ENCODE peak calls at places on chromosome 19, in five cellular contexts. K is T follicular helper cell; Q is SJSA1; R is AG09319; O is activated CD4-positive, alpha-beta T cell treated with anti-CD3 and anti-CD28 coated beads, Interleukin-2, amount 50 U/mL, for 24 hours. A is an unnamed sample.

GRCh38 chr19:19009951-19010350 is 23.4 kb downstream of the SUGP2 start:
- DNase-seq in K (no peak), Q (no peak), R (no peak), O (no peak), A (no peak)

GRCh38 chr19:14413765-14414171 is 5.4 kb downstream of the DDX39A start:
- DNase-seq in K (no peak), Q (no peak), R (no peak), O (no peak), A (no peak)

GRCh38 chr19:23273022-23273593 is 22.9 kb upstream of the ZNF724 start:
- DNase-seq in K (no peak), Q (no peak), R (no peak), O (no peak), A (no peak)

GRCh38 chr19:4172861-4173473 is 9.4 kb downstream of the SIRT6 start:
- DNase-seq in K (peak; percentile 53), Q (peak; percentile 49), R (no peak), O (peak; percentile 43), A (peak; percentile 83)

GRCh38 chr19:58361900-58362271 is 665 bp downstream of the ZNF497 start:
- DNase-seq in K (no peak), Q (no peak), R (no peak), O (peak; percentile 32), A (no peak)

GRCh38 chr19:3154957-3155736 is 19.3 kb downstream of the GNA15 start:
- DNase-seq in K (peak; percentile 76), Q (peak; percentile 99), R (peak; percentile 96), O (peak; percentile 54), A (no peak)

GRCh38 chr19:35306473-35307246 is 14.7 kb downstream of the MAG start:
- DNase-seq in K (no peak), Q (no peak), R (no peak), O (no peak), A (no peak)

GRCh38 chr19:17086129-17086528 is 10.6 kb downstream of the MYO9B start:
- DNase-seq in K (no peak), Q (no peak), R (no peak), O (no peak), A (no peak)

GRCh38 chr19:4870025-4870700 is 2.7 kb upstream of the PLIN3 start:
- DNase-seq in K (no peak), Q (peak; percentile 94), R (peak; percentile 79), O (no peak), A (no peak)

GRCh38 chr19:52557231-52557995 is 12.7 kb upstream of the ZNF701 start:
- DNase-seq in K (no peak), Q (no peak), R (no peak), O (no peak), A (no peak)

GRCh38 chr19:4229179-4229931 is at the start of gene EBI3:
- DNase-seq in K (no peak), Q (no peak), R (no peak), O (peak; percentile 18), A (no peak)

GRCh38 chr19:46861691-46862503 is 1.1 kb downstream of the ARHGAP35 start:
- DNase-seq in K (no peak), Q (peak; percentile 32), R (no peak), O (no peak), A (no peak)

GRCh38 chr19:43784981-43785808 is 4.4 kb upstream of the KCNN4 start:
- DNase-seq in K (peak; percentile 33), Q (peak; percentile 66), R (peak; percentile 35), O (no peak), A (no peak)

GRCh38 chr19:5407356-5407755 is 47.9 kb upstream of the ZNRF4 start:
- DNase-seq in K (no peak), Q (no peak), R (no peak), O (no peak), A (no peak)

GRCh38 chr19:58439576-58440554 is at the start of gene ZNF132:
- DNase-seq in K (peak; percentile 92), Q (peak; percentile 92), R (peak; percentile 99), O (peak; percentile 78), A (peak; percentile 88)

GRCh38 chr19:1394252-1395193 is 6.8 kb downstream of the GAMT start:
- DNase-seq in K (no peak), Q (no peak), R (no peak), O (no peak), A (no peak)

GRCh38 chr19:18065173-18065495 is 21.6 kb downstream of the IL12RB1 start:
- DNase-seq in K (no peak), Q (no peak), R (no peak), O (no peak), A (no peak)

GRCh38 chr19:54189668-54190502 is 505 bp upstream of the MBOAT7 start:
- DNase-seq in K (peak; percentile 100), Q (peak; percentile 100), R (peak; percentile 100), O (peak; percentile 100), A (peak; percentile 99)

GRCh38 chr19:11405846-11406643 is 13.1 kb downstream of the RGL3 start:
- DNase-seq in K (no peak), Q (no peak), R (no peak), O (no peak), A (no peak)

GRCh38 chr19:11540642-11541041 is 2.0 kb downstream of the CNN1 start:
- DNase-seq in K (no peak), Q (no peak), R (no peak), O (no peak), A (no peak)

GRCh38 chr19:16627194-16627927 is 643 bp downstream of the MED26 start:
- DNase-seq in K (no peak), Q (peak; percentile 29), R (no peak), O (peak; percentile 2), A (peak; percentile 73)

GRCh38 chr19:17420267-17420924 is 549 bp downstream of the MVB12A start:
- DNase-seq in K (no peak), Q (peak; percentile 45), R (no peak), O (peak; percentile 4), A (no peak)

GRCh38 chr19:16521715-16522289 is 20.4 kb downstream of the CHERP start:
- DNase-seq in K (no peak), Q (no peak), R (no peak), O (no peak), A (no peak)

GRCh38 chr19:10548746-10549276 is 5.1 kb downstream of the ATG4D start:
- DNase-seq in K (no peak), Q (no peak), R (no peak), O (no peak), A (no peak)

GRCh38 chr19:54024660-54025059 is 33.2 kb downstream of the CACNG6 start:
- DNase-seq in K (no peak), Q (no peak), R (no peak), O (no peak), A (no peak)

GRCh38 chr19:4974855-4975469 is 6.0 kb downstream of the KDM4B start:
- DNase-seq in K (no peak), Q (no peak), R (no peak), O (no peak), A (no peak)

GRCh38 chr19:8113017-8113416 is 36.4 kb downstream of the FBN3 start:
- DNase-seq in K (no peak), Q (no peak), R (no peak), O (no peak), A (no peak)

GRCh38 chr19:54325631-54326030 is 12.7 kb upstream of the LILRA5 start:
- DNase-seq in K (no peak), Q (no peak), R (no peak), O (no peak), A (no peak)

A was measured in type B pancreatic cell.